ENCODE peak calls at places on chromosomes 3 and 15, in four cellular contexts. L is heart left ventricle, R is islet precursor cell, T is T1000. E is an unnamed sample.

GRCh38 chr3:42960282-42960681 is 18.8 kb upstream of the GASK1A start:
- DNase-seq in T (no peak), R (no peak), L (no peak), E (peak)

GRCh38 chr15:78206326-78207109 is 27.8 kb downstream of the ACSBG1 start:
- DNase-seq in T (peak), R (peak), L (no peak), E (peak)

GRCh38 chr3:108202080-108202479 is 20.1 kb downstream of the IFT57 start:
- DNase-seq in T (no peak), L (no peak), R (no peak), E (no peak)

GRCh38 chr3:170614214-170614966 is 28.5 kb upstream of the SLC7A14 start:
- DNase-seq in L (peak), T (peak), R (no peak), E (peak)

GRCh38 chr3:151814588-151814987 is 672 bp downstream of the AADAC start:
- DNase-seq in R (no peak), L (no peak), T (no peak), E (no peak)

GRCh38 chr3:48428088-48428862 is 1.6 kb downstream of the PLXNB1 start:
- DNase-seq in T (no peak), R (no peak), L (no peak), E (peak)

GRCh38 chr15:38144921-38145320 is 107.7 kb upstream of the SPRED1 start:
- DNase-seq in T (no peak), L (no peak), R (no peak), E (no peak)

GRCh38 chr3:71958533-71958932 is 173.6 kb upstream of the PROK2 start:
- DNase-seq in L (no peak), T (no peak), R (no peak), E (no peak)

GRCh38 chr3:194485471-194485875 is 1.3 kb downstream of the ATP13A3 start:
- DNase-seq in T (no peak), R (no peak), L (no peak), E (no peak)

GRCh38 chr3:63192248-63192647 is 85.9 kb upstream of the SYNPR start:
- DNase-seq in L (no peak), R (no peak), T (no peak), E (peak)

GRCh38 chr15:100726426-100727190 is 124.2 kb downstream of the ASB7 start:
- DNase-seq in L (no peak), T (no peak), R (peak), E (no peak)

GRCh38 chr15:34182942-34183341 is 27.0 kb downstream of the KATNBL1 start:
- DNase-seq in L (no peak), R (peak), T (no peak), E (peak)

GRCh38 chr15:90756916-90757315 is 39.8 kb downstream of the BLM start:
- DNase-seq in L (no peak), R (no peak), T (no peak), E (no peak)

GRCh38 chr15:63938486-63939061 is 104.8 kb upstream of the HERC1 start:
- DNase-seq in T (no peak), L (no peak), R (peak), E (no peak)

GRCh38 chr3:129346690-129347440 is 68.2 kb downstream of the HMCES start:
- DNase-seq in R (no peak), T (no peak), L (no peak), E (no peak)

GRCh38 chr3:123343296-123344174 is 105.4 kb downstream of the ADCY5 start:
- DNase-seq in R (peak), L (peak), T (no peak), E (peak)

GRCh38 chr3:117346878-117347277 is 637.3 kb downstream of the TUSC7 start:
- DNase-seq in R (no peak), L (no peak), T (no peak), E (no peak)

GRCh38 chr3:71702131-71703024 is 22.8 kb downstream of the EIF4E3 start:
- DNase-seq in R (peak), T (no peak), L (no peak), E (peak)

GRCh38 chr3:156473341-156473740 is 81.6 kb downstream of the SSR3 start:
- DNase-seq in T (no peak), L (no peak), R (no peak), E (no peak)

GRCh38 chr3:38016410-38016809 is 13.0 kb downstream of the PLCD1 start:
- DNase-seq in R (no peak), L (no peak), T (no peak), E (no peak)

GRCh38 chr3:11498646-11499045 is 145.1 kb downstream of the VGLL4 start:
- DNase-seq in R (peak), L (peak), T (no peak), E (no peak)

GRCh38 chr3:170606675-170607074 is 20.8 kb upstream of the SLC7A14 start:
- DNase-seq in R (no peak), T (no peak), L (no peak), E (no peak)

GRCh38 chr3:35383719-35384555 is 255.4 kb upstream of the ARPP21 start:
- DNase-seq in L (no peak), R (no peak), T (peak), E (peak)

GRCh38 chr3:5192568-5193319 is 5.2 kb downstream of the EDEM1 start:
- DNase-seq in T (no peak), R (no peak), L (no peak), E (no peak)

GRCh38 chr15:90895571-90896117 is 7.5 kb upstream of the MAN2A2 start:
- DNase-seq in R (no peak), L (no peak), T (no peak), E (peak)

GRCh38 chr3:163753033-163753432 is 1325.3 kb downstream of the SI start:
- DNase-seq in T (no peak), L (no peak), R (no peak), E (no peak)

GRCh38 chr15:64635486-64635815 is 139.9 kb downstream of the RBPMS2 start:
- DNase-seq in R (no peak), L (peak), T (no peak), E (peak)

GRCh38 chr3:184757010-184757651 is 45.3 kb upstream of the MAGEF1 start:
- DNase-seq in T (no peak), L (peak), R (no peak), E (peak)

E was measured in mesendoderm.